ENCODE peak calls at places on chromosome 7, in four cellular contexts. One of them, this sample, is unnamed.

GRCh38 chr7:12436896-12437535 is 33.4 kb upstream of the VWDE start:
- DNase-seq in NCI-H345: peak; percentile 43
- DNase-seq in activated T-cell treated with anti-CD3 and anti-CD28 coated beads, Interleukin-2, amount 50 U/mL, for 4 hours: no peak
- DNase-seq in left kidney: peak; percentile 44
- DNase-seq in this sample: peak; percentile 52

GRCh38 chr7:100353685-100354330 is 4.1 kb upstream of the PILRB start:
- DNase-seq in NCI-H345: no peak
- DNase-seq in left kidney: no peak
- DNase-seq in activated T-cell treated with anti-CD3 and anti-CD28 coated beads, Interleukin-2, amount 50 U/mL, for 4 hours: peak; percentile 42
- DNase-seq in this sample: no peak

GRCh38 chr7:108459922-108460551 is 3.8 kb upstream of the NRCAM start:
- DNase-seq in activated T-cell treated with anti-CD3 and anti-CD28 coated beads, Interleukin-2, amount 50 U/mL, for 4 hours: no peak
- DNase-seq in NCI-H345: peak; percentile 45
- DNase-seq in left kidney: peak; percentile 66
- DNase-seq in this sample: no peak

GRCh38 chr7:7212612-7213011 is 30.3 kb downstream of the C1GALT1 start:
- DNase-seq in left kidney: no peak
- DNase-seq in NCI-H345: no peak
- DNase-seq in activated T-cell treated with anti-CD3 and anti-CD28 coated beads, Interleukin-2, amount 50 U/mL, for 4 hours: no peak
- DNase-seq in this sample: peak; percentile 1

GRCh38 chr7:128909605-128910568 is 622 bp downstream of the KCP start:
- DNase-seq in NCI-H345: no peak
- DNase-seq in left kidney: peak; percentile 95
- DNase-seq in activated T-cell treated with anti-CD3 and anti-CD28 coated beads, Interleukin-2, amount 50 U/mL, for 4 hours: no peak
- DNase-seq in this sample: no peak

GRCh38 chr7:3082831-3083230 is 39.2 kb upstream of the CARD11 start:
- DNase-seq in left kidney: no peak
- DNase-seq in NCI-H345: no peak
- DNase-seq in activated T-cell treated with anti-CD3 and anti-CD28 coated beads, Interleukin-2, amount 50 U/mL, for 4 hours: no peak
- DNase-seq in this sample: no peak

GRCh38 chr7:82615527-82615926 is 171.9 kb upstream of the CACNA2D1 start:
- DNase-seq in activated T-cell treated with anti-CD3 and anti-CD28 coated beads, Interleukin-2, amount 50 U/mL, for 4 hours: no peak
- DNase-seq in left kidney: no peak
- DNase-seq in NCI-H345: no peak
- DNase-seq in this sample: no peak

GRCh38 chr7:109836016-109836415 is 1254.9 kb upstream of the LRRN3 start:
- DNase-seq in activated T-cell treated with anti-CD3 and anti-CD28 coated beads, Interleukin-2, amount 50 U/mL, for 4 hours: no peak
- DNase-seq in NCI-H345: no peak
- DNase-seq in left kidney: no peak
- DNase-seq in this sample: no peak

GRCh38 chr7:25840209-25840792 is 311.7 kb upstream of the NFE2L3 start:
- DNase-seq in left kidney: no peak
- DNase-seq in NCI-H345: no peak
- DNase-seq in activated T-cell treated with anti-CD3 and anti-CD28 coated beads, Interleukin-2, amount 50 U/mL, for 4 hours: no peak
- DNase-seq in this sample: no peak

GRCh38 chr7:142956951-142957623 is 5.1 kb downstream of the KEL start:
- DNase-seq in activated T-cell treated with anti-CD3 and anti-CD28 coated beads, Interleukin-2, amount 50 U/mL, for 4 hours: no peak
- DNase-seq in left kidney: no peak
- DNase-seq in NCI-H345: no peak
- DNase-seq in this sample: peak; percentile 96

GRCh38 chr7:23618241-23618640 is 21.1 kb downstream of the CCDC126 start:
- DNase-seq in activated T-cell treated with anti-CD3 and anti-CD28 coated beads, Interleukin-2, amount 50 U/mL, for 4 hours: no peak
- DNase-seq in left kidney: no peak
- DNase-seq in NCI-H345: no peak
- DNase-seq in this sample: peak; percentile 10

GRCh38 chr7:13990319-13990983 is 985 bp upstream of the ETV1 start:
- DNase-seq in NCI-H345: peak; percentile 87
- DNase-seq in activated T-cell treated with anti-CD3 and anti-CD28 coated beads, Interleukin-2, amount 50 U/mL, for 4 hours: no peak
- DNase-seq in left kidney: peak; percentile 98
- DNase-seq in this sample: no peak

GRCh38 chr7:71638108-71638507 is 506.2 kb downstream of the GALNT17 start:
- DNase-seq in NCI-H345: no peak
- DNase-seq in left kidney: no peak
- DNase-seq in activated T-cell treated with anti-CD3 and anti-CD28 coated beads, Interleukin-2, amount 50 U/mL, for 4 hours: no peak
- DNase-seq in this sample: no peak

GRCh38 chr7:831596-832291 is 532 bp upstream of the SUN1 start:
- DNase-seq in activated T-cell treated with anti-CD3 and anti-CD28 coated beads, Interleukin-2, amount 50 U/mL, for 4 hours: no peak
- DNase-seq in left kidney: peak; percentile 61
- DNase-seq in NCI-H345: no peak
- DNase-seq in this sample: peak; percentile 95

GRCh38 chr7:2530076-2530967 is 10.7 kb downstream of the LFNG start:
- DNase-seq in left kidney: no peak
- DNase-seq in activated T-cell treated with anti-CD3 and anti-CD28 coated beads, Interleukin-2, amount 50 U/mL, for 4 hours: peak; percentile 72
- DNase-seq in NCI-H345: peak; percentile 67
- DNase-seq in this sample: peak; percentile 54

GRCh38 chr7:44100458-44101303 is 3.5 kb upstream of the AEBP1 start:
- DNase-seq in NCI-H345: no peak
- DNase-seq in left kidney: peak; percentile 46
- DNase-seq in activated T-cell treated with anti-CD3 and anti-CD28 coated beads, Interleukin-2, amount 50 U/mL, for 4 hours: no peak
- DNase-seq in this sample: no peak

GRCh38 chr7:125678771-125679170 is 749.1 kb upstream of the POT1 start:
- DNase-seq in NCI-H345: no peak
- DNase-seq in activated T-cell treated with anti-CD3 and anti-CD28 coated beads, Interleukin-2, amount 50 U/mL, for 4 hours: no peak
- DNase-seq in left kidney: no peak
- DNase-seq in this sample: no peak

This sample was measured in NCI-H226.